ENCODE peak calls at places on chromosome 11, in four cellular contexts. V is A549, J is H1, S is K562. Z is an unnamed sample.

GRCh38 chr11:100719809-100720221 is 32.7 kb downstream of the ARHGAP42 start:
- DNase-seq in V (peak), J (no peak), S (no peak), Z (no peak)

GRCh38 chr11:1817511-1817910 is 17.3 kb upstream of the SYT8 start:
- DNase-seq in V (no peak), J (no peak), S (no peak), Z (no peak)

GRCh38 chr11:113176561-113176960 is 137.8 kb upstream of the TTC12 start:
- DNase-seq in V (no peak), J (no peak), S (no peak), Z (no peak)

GRCh38 chr11:25065711-25066110 is 568.9 kb downstream of the LUZP2 start:
- DNase-seq in V (peak), J (no peak), S (no peak), Z (no peak)

GRCh38 chr11:46333129-46333947 is 13.9 kb upstream of the DGKZ start:
- DNase-seq in V (no peak), J (no peak), S (no peak), Z (no peak)

GRCh38 chr11:32435511-32435946 is at the start of gene WT1:
- DNase-seq in V (peak), J (peak), S (peak), Z (no peak)

GRCh38 chr11:107397357-107397756 is 60.3 kb downstream of the CWF19L2 start:
- DNase-seq in V (peak), J (no peak), S (peak), Z (no peak)

GRCh38 chr11:88169881-88170280 is 5.4 kb downstream of the RAB38 start:
- DNase-seq in V (no peak), J (no peak), S (no peak), Z (no peak)

GRCh38 chr11:131468565-131468964 is 98.2 kb downstream of the NTM start:
- DNase-seq in V (no peak), J (no peak), S (no peak), Z (no peak)

GRCh38 chr11:33475999-33476398 is 218.8 kb downstream of the HIPK3 start:
- DNase-seq in V (no peak), J (no peak), S (no peak), Z (peak)

GRCh38 chr11:96256213-96256580 is 86.8 kb downstream of the MAML2 start:
- DNase-seq in V (no peak), J (no peak), S (no peak), Z (no peak)

GRCh38 chr11:120540744-120541143 is 29.2 kb downstream of the GRIK4 start:
- DNase-seq in V (no peak), J (no peak), S (no peak), Z (peak)

GRCh38 chr11:119990306-119991021 is 147.4 kb downstream of the TRIM29 start:
- DNase-seq in V (no peak), J (no peak), S (no peak), Z (no peak)

GRCh38 chr11:76661306-76661751 is 9.2 kb downstream of the LRRC32 start:
- DNase-seq in V (no peak), J (no peak), S (no peak), Z (no peak)

GRCh38 chr11:69533296-69534165 is 52.1 kb downstream of the LINC01488 start:
- DNase-seq in V (no peak), J (no peak), S (no peak), Z (no peak)

GRCh38 chr11:75249704-75250103 is 9.1 kb downstream of the TPBGL start:
- DNase-seq in V (no peak), J (no peak), S (no peak), Z (no peak)

GRCh38 chr11:132099692-132100091 is 729.3 kb downstream of the NTM start:
- DNase-seq in V (no peak), J (peak), S (peak), Z (no peak)

GRCh38 chr11:44899959-44900358 is 50.7 kb downstream of the TP53I11 start:
- DNase-seq in V (peak), J (peak), S (peak), Z (peak)

GRCh38 chr11:33268945-33269567 is 11.9 kb downstream of the HIPK3 start:
- DNase-seq in V (no peak), J (no peak), S (no peak), Z (no peak)

GRCh38 chr11:117750916-117751773 is 45.9 kb downstream of the DSCAML1 start:
- DNase-seq in V (no peak), J (no peak), S (no peak), Z (no peak)

GRCh38 chr11:74519719-74520118 is 26.2 kb upstream of the LIPT2 start:
- DNase-seq in V (no peak), J (no peak), S (no peak), Z (no peak)

GRCh38 chr11:14288189-14288935 is 70.6 kb downstream of the RRAS2 start:
- DNase-seq in V (peak), J (no peak), S (no peak), Z (no peak)
- TF ChIP-seq RNF2 in V (no peak), J (no peak), S (no peak), Z (no peak)

GRCh38 chr11:104001474-104001873 is 35.0 kb upstream of the DDI1 start:
- DNase-seq in V (no peak), J (no peak), S (no peak), Z (no peak)
- TF ChIP-seq RNF2 in V (no peak), J (no peak), S (no peak), Z (no peak)

GRCh38 chr11:129018991-129019390 is 76.3 kb upstream of the TP53AIP1 start:
- DNase-seq in V (no peak), J (no peak), S (no peak), Z (no peak)

GRCh38 chr11:129021295-129021694 is 78.6 kb upstream of the TP53AIP1 start:
- DNase-seq in V (no peak), J (no peak), S (no peak), Z (no peak)

DNA sequence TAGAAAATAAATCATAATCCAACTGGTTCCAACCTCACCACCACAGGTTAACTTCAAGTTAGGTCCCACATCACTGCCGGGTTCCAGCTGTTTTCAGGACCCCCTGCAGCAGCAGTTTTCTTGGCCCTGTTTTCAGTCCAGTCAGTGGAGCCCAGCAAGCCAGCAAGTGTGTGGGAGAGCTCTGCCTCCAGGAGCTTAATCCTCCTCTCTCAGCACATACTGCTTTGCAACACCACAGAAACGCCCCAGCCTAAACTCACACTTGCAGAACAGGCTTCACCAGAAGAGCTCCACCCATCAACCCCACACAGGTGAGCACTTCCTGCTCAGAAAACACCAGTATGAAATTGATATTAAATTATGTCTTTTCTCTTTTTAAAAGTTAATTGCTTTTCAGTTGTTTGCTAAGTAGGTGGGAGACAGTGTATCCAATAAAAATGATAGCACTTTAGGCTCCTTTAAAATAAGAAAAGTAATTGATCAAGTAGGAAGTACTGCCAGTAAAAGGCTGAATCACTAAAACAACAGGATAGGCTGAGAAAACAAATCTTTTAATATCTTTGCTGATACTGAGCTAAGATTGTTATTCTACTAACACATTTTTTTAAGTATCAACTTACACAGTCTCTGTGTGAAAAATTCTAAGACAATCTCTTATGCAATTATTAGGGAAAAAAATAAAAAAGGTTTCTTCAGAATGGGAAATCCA is 81.5 kb upstream of the TP53AIP1 start:
- DNase-seq in V (no peak), J (peak), S (no peak), Z (no peak)
- TF ChIP-seq RNF2 in V (no peak), J (no peak), S (no peak), Z (no peak)

DNA sequence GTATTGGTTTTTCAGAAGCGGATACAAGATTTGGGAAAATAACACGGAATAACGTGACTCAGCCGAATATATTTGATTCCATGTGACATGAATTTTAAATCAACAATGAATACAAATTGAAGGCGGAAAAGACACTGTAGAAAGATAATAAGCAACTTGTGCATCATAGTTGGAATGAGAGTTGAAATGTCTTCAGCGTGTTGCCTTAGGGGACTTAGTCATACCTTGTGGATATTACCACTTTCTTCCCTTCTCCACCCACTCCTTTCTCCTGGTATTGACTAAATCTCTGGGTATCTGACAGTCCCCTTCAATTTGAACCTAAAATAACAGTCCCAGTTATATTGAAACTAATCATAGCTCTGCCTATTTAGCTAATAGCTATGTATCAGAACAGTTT is 2373.1 kb upstream of the RAG2 start:
- DNase-seq in V (no peak), J (no peak), S (no peak), Z (no peak)
- TF ChIP-seq RNF2 in V (no peak), J (no peak), S (no peak), Z (no peak)